ENCODE peak calls at places on chromosomes 2 and 18, in four cellular contexts. F is GM12878, E is K562, P is HepG2. A is an unnamed sample.

GRCh38 chr2:159042115-159042850 is 73.8 kb downstream of the TANC1 start:
- DNase-seq in E (no peak), F (no peak), P (no peak), A (no peak)

GRCh38 chr2:113138428-113139322 is 11.3 kb downstream of the IL1RN start:
- DNase-seq in P (peak), E (peak), F (peak), A (peak)

GRCh38 chr2:169184074-169184473 is 114.7 kb downstream of the DHRS9 start:
- DNase-seq in P (no peak), F (no peak), E (no peak), A (no peak)

GRCh38 chr2:22788749-22789148 is 596.2 kb upstream of the KLHL29 start:
- DNase-seq in E (no peak), P (no peak), F (no peak), A (no peak)

GRCh38 chr2:60550151-60550983 is 3.1 kb downstream of the BCL11A start:
- DNase-seq in F (no peak), P (peak), E (peak), A (peak)

GRCh38 chr18:60445341-60445740 is 72.8 kb upstream of the MC4R start:
- DNase-seq in E (no peak), F (no peak), P (no peak), A (no peak)

GRCh38 chr2:73561422-73561821 is 80.8 kb downstream of the NAT8 start:
- DNase-seq in P (no peak), E (no peak), F (no peak), A (no peak)

GRCh38 chr2:156329031-156329921 is 3.2 kb downstream of the NR4A2 start:
- DNase-seq in F (no peak), E (no peak), P (no peak), A (no peak)

GRCh38 chr2:237128026-237128703 is 42.5 kb downstream of the COPS8 start:
- DNase-seq in P (peak), F (no peak), E (no peak), A (peak)

GRCh38 chr2:69603146-69603743 is 40.3 kb downstream of the AAK1 start:
- DNase-seq in P (no peak), E (peak), F (no peak), A (no peak)

GRCh38 chr18:59357928-59358327 is 1.1 kb downstream of the LMAN1 start:
- DNase-seq in E (peak), P (peak), F (no peak), A (no peak)

GRCh38 chr2:31812051-31812798 is 198.6 kb downstream of the MEMO1 start:
- DNase-seq in P (peak), F (peak), E (peak), A (no peak)

GRCh38 chr2:205787761-205788160 is 105.5 kb downstream of the NRP2 start:
- DNase-seq in E (no peak), F (no peak), P (no peak), A (no peak)

GRCh38 chr2:209389124-209389523 is 34.7 kb upstream of the MAP2 start:
- DNase-seq in E (no peak), F (no peak), P (no peak), A (no peak)

DNA sequence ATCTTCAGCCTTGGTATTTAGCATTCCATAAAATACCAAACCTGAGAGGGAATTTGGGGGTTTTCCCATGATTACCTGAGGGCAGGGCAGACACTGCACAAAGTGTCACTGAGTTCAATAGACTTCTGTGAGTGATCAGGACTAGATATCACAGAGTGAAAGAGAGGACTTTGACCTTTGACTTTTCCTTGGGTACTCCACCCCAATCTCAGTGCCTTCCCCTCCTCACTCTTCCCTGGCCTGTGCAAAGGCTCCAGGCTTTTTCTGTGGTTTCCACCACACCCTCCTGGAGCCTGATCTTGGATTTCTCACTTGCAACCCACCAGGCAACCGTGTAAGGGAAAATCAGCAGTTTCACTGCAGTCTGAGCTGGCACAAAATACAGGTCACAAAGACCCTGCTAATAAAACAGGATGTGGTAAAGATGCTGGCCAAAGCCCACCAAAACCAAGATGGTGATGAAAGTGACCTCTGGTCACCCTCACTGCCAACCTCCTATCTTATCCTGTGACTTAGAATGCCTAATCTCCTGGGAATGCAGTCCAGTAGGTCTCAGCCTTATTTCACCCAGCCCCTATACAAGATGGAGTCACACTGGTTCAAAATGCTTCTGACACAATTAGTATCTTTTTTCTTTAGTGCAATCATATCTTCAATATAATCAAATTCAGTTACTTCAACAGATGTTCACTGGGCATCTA is 64.0 kb downstream of the BOD1L2 start:
- DNase-seq in P (peak), F (no peak), E (no peak), A (no peak)
- TF ChIP-seq HDAC6 in P (no peak), F (no peak), E (no peak), A (no peak)

GRCh38 chr18:45576906-45577305 is 38.4 kb upstream of the SLC14A2 start:
- DNase-seq in F (no peak), P (no peak), E (no peak), A (no peak)
- TF ChIP-seq HDAC6 in F (no peak), P (no peak), E (no peak), A (no peak)

DNA sequence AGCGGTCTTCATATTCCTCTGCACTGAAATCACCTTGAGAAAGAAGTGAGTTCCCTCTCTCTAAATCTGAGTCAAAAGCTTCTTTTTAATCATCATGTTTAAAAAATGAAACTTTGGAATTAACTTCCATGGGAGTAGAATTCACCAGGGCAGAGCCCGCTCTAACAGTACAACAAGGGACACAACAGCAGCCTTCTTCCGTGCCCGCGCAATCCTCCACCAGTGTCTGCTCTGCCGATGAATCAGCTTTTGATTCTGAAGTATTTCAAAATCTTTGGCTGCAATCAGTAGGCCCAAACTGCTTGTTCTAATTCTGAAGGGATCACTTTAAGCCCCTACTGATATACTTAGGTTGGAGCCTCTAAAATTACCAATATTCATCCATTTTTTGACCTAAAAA is 76.9 kb downstream of the USP40 start:
- DNase-seq in P (no peak), F (no peak), E (no peak), A (no peak)
- TF ChIP-seq HDAC6 in P (no peak), F (no peak), E (no peak), A (no peak)

GRCh38 chr2:8540552-8541055 is 141.3 kb upstream of the ID2 start:
- DNase-seq in E (no peak), P (no peak), F (no peak), A (no peak)
- TF ChIP-seq HDAC6 in E (no peak), P (no peak), F (no peak), A (no peak)

GRCh38 chr2:105497094-105497493 is 98.2 kb upstream of the FHL2 start:
- DNase-seq in E (no peak), P (no peak), F (no peak), A (no peak)
- TF ChIP-seq HDAC6 in E (no peak), P (no peak), F (no peak), A (no peak)

DNA sequence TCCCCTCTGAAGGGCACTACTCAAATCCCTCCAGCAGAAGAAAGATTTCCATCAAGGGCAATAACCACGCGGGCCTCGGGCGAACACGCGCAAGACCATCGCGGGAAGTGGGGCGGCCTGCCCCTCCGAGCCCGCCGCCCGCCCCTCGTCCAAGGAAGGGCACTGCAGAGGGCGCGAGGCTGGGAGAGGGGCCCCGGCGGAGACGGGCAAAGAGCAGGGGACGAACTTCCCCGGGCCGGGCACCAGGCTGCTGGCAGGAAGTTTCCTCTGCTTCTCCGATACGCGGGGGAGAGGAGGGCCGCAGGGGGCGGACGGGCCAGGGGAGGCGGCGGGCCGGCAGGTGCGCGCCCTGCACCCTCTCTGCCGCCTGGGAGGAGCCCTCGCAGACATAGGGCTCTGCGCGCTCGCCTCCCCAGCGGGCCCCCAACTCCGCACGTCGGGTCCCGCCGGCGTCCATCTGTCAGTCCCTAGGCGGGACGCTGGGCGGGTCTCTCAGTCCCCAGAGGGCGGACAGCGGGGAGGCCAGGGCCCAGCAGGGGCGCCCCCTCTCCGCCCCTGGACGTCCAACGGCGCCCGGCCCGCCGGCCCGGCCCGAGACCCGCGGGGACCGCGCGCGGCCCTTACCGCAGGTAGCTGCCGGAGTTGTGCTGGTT is 452 bp downstream of the TFCP2L1 start:
- DNase-seq in F (no peak), P (no peak), E (no peak), A (peak)
- TF ChIP-seq HDAC6 in F (no peak), P (no peak), E (no peak), A (no peak)